ENCODE peak calls at places on chromosome 3, in six cellular contexts. One of them, this sample, is unnamed.
A peak's percentile ranks its signal among the peaks of the same experiment; 100 is the strongest.

GRCh38 chr3:37862712-37863551 is 1.3 kb downstream of the CTDSPL start:
- DNase-seq in SHP77: no peak
- DNase-seq in hippocampal formation: peak; percentile 40
- DNase-seq in Peyer's patch: no peak
- DNase-seq in adipocyte: peak; percentile 41
- DNase-seq in epithelial cell of esophagus: peak; percentile 47
- DNase-seq in this sample: peak; percentile 58

GRCh38 chr3:136750209-136750921 is 1.8 kb downstream of the STAG1 start:
- DNase-seq in adipocyte: peak; percentile 31
- DNase-seq in hippocampal formation: no peak
- DNase-seq in epithelial cell of esophagus: no peak
- DNase-seq in Peyer's patch: no peak
- DNase-seq in SHP77: no peak
- DNase-seq in this sample: peak; percentile 24

GRCh38 chr3:189167027-189167766 is 4.6 kb upstream of the TPRG1 start:
- DNase-seq in epithelial cell of esophagus: peak; percentile 97
- DNase-seq in Peyer's patch: peak; percentile 78
- DNase-seq in SHP77: no peak
- DNase-seq in hippocampal formation: no peak
- DNase-seq in adipocyte: no peak
- DNase-seq in this sample: peak; percentile 80

GRCh38 chr3:72338082-72338941 is 509.9 kb downstream of the SHQ1 start:
- DNase-seq in Peyer's patch: no peak
- DNase-seq in hippocampal formation: no peak
- DNase-seq in epithelial cell of esophagus: peak; percentile 92
- DNase-seq in adipocyte: no peak
- DNase-seq in SHP77: no peak
- DNase-seq in this sample: peak; percentile 98

GRCh38 chr3:125117631-125118191 is 61.9 kb upstream of the HEG1 start:
- DNase-seq in hippocampal formation: no peak
- DNase-seq in adipocyte: no peak
- DNase-seq in SHP77: no peak
- DNase-seq in epithelial cell of esophagus: no peak
- DNase-seq in Peyer's patch: no peak
- DNase-seq in this sample: no peak

GRCh38 chr3:5162102-5162501 is 25.4 kb upstream of the EDEM1 start:
- DNase-seq in SHP77: no peak
- DNase-seq in Peyer's patch: no peak
- DNase-seq in adipocyte: peak; percentile 68
- DNase-seq in epithelial cell of esophagus: peak; percentile 31
- DNase-seq in hippocampal formation: no peak
- DNase-seq in this sample: no peak

GRCh38 chr3:100833483-100833882 is 124.2 kb downstream of the TFG start:
- DNase-seq in epithelial cell of esophagus: no peak
- DNase-seq in SHP77: no peak
- DNase-seq in hippocampal formation: no peak
- DNase-seq in Peyer's patch: no peak
- DNase-seq in adipocyte: no peak
- DNase-seq in this sample: no peak

GRCh38 chr3:188158731-188159355 is 4.9 kb downstream of the LPP start:
- DNase-seq in epithelial cell of esophagus: no peak
- DNase-seq in SHP77: no peak
- DNase-seq in hippocampal formation: no peak
- DNase-seq in adipocyte: no peak
- DNase-seq in Peyer's patch: no peak
- DNase-seq in this sample: no peak

GRCh38 chr3:177321819-177322218 is 124.5 kb upstream of the TBL1XR1 start:
- DNase-seq in epithelial cell of esophagus: no peak
- DNase-seq in SHP77: no peak
- DNase-seq in hippocampal formation: no peak
- DNase-seq in adipocyte: no peak
- DNase-seq in Peyer's patch: no peak
- DNase-seq in this sample: no peak

GRCh38 chr3:38717603-38718240 is 68.2 kb upstream of the SCN5A start:
- DNase-seq in adipocyte: no peak
- DNase-seq in SHP77: no peak
- DNase-seq in Peyer's patch: no peak
- DNase-seq in hippocampal formation: no peak
- DNase-seq in epithelial cell of esophagus: no peak
- DNase-seq in this sample: peak; percentile 41

GRCh38 chr3:134211797-134212196 is 38.9 kb downstream of the RYK start:
- DNase-seq in adipocyte: peak; percentile 69
- DNase-seq in Peyer's patch: no peak
- DNase-seq in hippocampal formation: no peak
- DNase-seq in SHP77: peak; percentile 3
- DNase-seq in epithelial cell of esophagus: peak; percentile 62
- DNase-seq in this sample: no peak

GRCh38 chr3:42979044-42979962 is at the start of gene GASK1A:
- DNase-seq in Peyer's patch: peak; percentile 62
- DNase-seq in epithelial cell of esophagus: peak; percentile 31
- DNase-seq in hippocampal formation: peak; percentile 33
- DNase-seq in SHP77: no peak
- DNase-seq in adipocyte: peak; percentile 39
- DNase-seq in this sample: no peak

GRCh38 chr3:481680-482079 is 285.1 kb downstream of the CHL1 start:
- DNase-seq in SHP77: no peak
- DNase-seq in hippocampal formation: no peak
- DNase-seq in epithelial cell of esophagus: peak; percentile 25
- DNase-seq in Peyer's patch: no peak
- DNase-seq in adipocyte: no peak
- DNase-seq in this sample: no peak